ENCODE peak calls at places on chromosomes 4 and X, in seven cellular contexts. One of them, this sample, is unnamed.

GRCh38 chr4:186161138-186161537 is 30.2 kb upstream of the CYP4V2 start:
- DNase-seq in RPMI8226: peak
- DNase-seq in adrenal gland: no peak
- DNase-seq in lung: no peak
- DNase-seq in NCI-H1694 treated with DMSO at 0.1 percent for 48 hours: no peak
- DNase-seq in germinal center: no peak
- DNase-seq in activated T-helper 9 cell treated with anti-CD3 and anti-CD28 coated beads, Interleukin-2, amount 50 U/mL, for 16 hours: no peak
- DNase-seq in this sample: no peak

GRCh38 chr4:1928356-1929235 is 57.4 kb downstream of the NSD2 start:
- DNase-seq in NCI-H1694 treated with DMSO at 0.1 percent for 48 hours: no peak
- DNase-seq in lung: no peak
- DNase-seq in adrenal gland: no peak
- DNase-seq in germinal center: no peak
- DNase-seq in RPMI8226: no peak
- DNase-seq in activated T-helper 9 cell treated with anti-CD3 and anti-CD28 coated beads, Interleukin-2, amount 50 U/mL, for 16 hours: no peak
- DNase-seq in this sample: no peak

GRCh38 chr4:94410678-94411206 is 41.0 kb upstream of the PDLIM5 start:
- DNase-seq in adrenal gland: peak
- DNase-seq in germinal center: no peak
- DNase-seq in NCI-H1694 treated with DMSO at 0.1 percent for 48 hours: no peak
- DNase-seq in activated T-helper 9 cell treated with anti-CD3 and anti-CD28 coated beads, Interleukin-2, amount 50 U/mL, for 16 hours: no peak
- DNase-seq in RPMI8226: no peak
- DNase-seq in lung: no peak
- DNase-seq in this sample: peak

GRCh38 chr4:6435010-6435409 is 37.4 kb downstream of the PPP2R2C start:
- DNase-seq in RPMI8226: no peak
- DNase-seq in activated T-helper 9 cell treated with anti-CD3 and anti-CD28 coated beads, Interleukin-2, amount 50 U/mL, for 16 hours: no peak
- DNase-seq in germinal center: no peak
- DNase-seq in adrenal gland: no peak
- DNase-seq in lung: no peak
- DNase-seq in NCI-H1694 treated with DMSO at 0.1 percent for 48 hours: no peak
- DNase-seq in this sample: no peak

GRCh38 chr4:125714845-125715244 is 400.1 kb downstream of the FAT4 start:
- DNase-seq in adrenal gland: no peak
- DNase-seq in lung: no peak
- DNase-seq in NCI-H1694 treated with DMSO at 0.1 percent for 48 hours: no peak
- DNase-seq in germinal center: no peak
- DNase-seq in RPMI8226: no peak
- DNase-seq in activated T-helper 9 cell treated with anti-CD3 and anti-CD28 coated beads, Interleukin-2, amount 50 U/mL, for 16 hours: no peak
- DNase-seq in this sample: no peak

GRCh38 chrX:151073767-151074166 is 90.6 kb downstream of the HMGB3 start:
- DNase-seq in NCI-H1694 treated with DMSO at 0.1 percent for 48 hours: no peak
- DNase-seq in lung: no peak
- DNase-seq in RPMI8226: no peak
- DNase-seq in adrenal gland: no peak
- DNase-seq in activated T-helper 9 cell treated with anti-CD3 and anti-CD28 coated beads, Interleukin-2, amount 50 U/mL, for 16 hours: no peak
- DNase-seq in germinal center: no peak
- DNase-seq in this sample: no peak

GRCh38 chr4:103934178-103934789 is 214.5 kb upstream of the TACR3 start:
- DNase-seq in RPMI8226: peak
- DNase-seq in adrenal gland: peak
- DNase-seq in NCI-H1694 treated with DMSO at 0.1 percent for 48 hours: peak
- DNase-seq in activated T-helper 9 cell treated with anti-CD3 and anti-CD28 coated beads, Interleukin-2, amount 50 U/mL, for 16 hours: no peak
- DNase-seq in germinal center: peak
- DNase-seq in lung: no peak
- DNase-seq in this sample: no peak

GRCh38 chrX:39158801-39159657 is 357.8 kb downstream of the MID1IP1 start:
- DNase-seq in activated T-helper 9 cell treated with anti-CD3 and anti-CD28 coated beads, Interleukin-2, amount 50 U/mL, for 16 hours: no peak
- DNase-seq in NCI-H1694 treated with DMSO at 0.1 percent for 48 hours: peak
- DNase-seq in lung: peak
- DNase-seq in RPMI8226: peak
- DNase-seq in adrenal gland: peak
- DNase-seq in germinal center: no peak
- DNase-seq in this sample: no peak

GRCh38 chr4:766152-766515 is 59.8 kb downstream of the CPLX1 start:
- DNase-seq in NCI-H1694 treated with DMSO at 0.1 percent for 48 hours: no peak
- DNase-seq in germinal center: no peak
- DNase-seq in adrenal gland: peak
- DNase-seq in lung: no peak
- DNase-seq in activated T-helper 9 cell treated with anti-CD3 and anti-CD28 coated beads, Interleukin-2, amount 50 U/mL, for 16 hours: no peak
- DNase-seq in RPMI8226: no peak
- DNase-seq in this sample: no peak

GRCh38 chr4:82891728-82892466 is 944 bp upstream of the SEC31A start:
- DNase-seq in germinal center: no peak
- DNase-seq in activated T-helper 9 cell treated with anti-CD3 and anti-CD28 coated beads, Interleukin-2, amount 50 U/mL, for 16 hours: no peak
- DNase-seq in NCI-H1694 treated with DMSO at 0.1 percent for 48 hours: no peak
- DNase-seq in RPMI8226: no peak
- DNase-seq in lung: no peak
- DNase-seq in adrenal gland: no peak
- DNase-seq in this sample: no peak

GRCh38 chr4:157898836-157899605 is 273.8 kb downstream of the GASK1B start:
- DNase-seq in germinal center: no peak
- DNase-seq in lung: no peak
- DNase-seq in RPMI8226: no peak
- DNase-seq in activated T-helper 9 cell treated with anti-CD3 and anti-CD28 coated beads, Interleukin-2, amount 50 U/mL, for 16 hours: no peak
- DNase-seq in NCI-H1694 treated with DMSO at 0.1 percent for 48 hours: no peak
- DNase-seq in adrenal gland: no peak
- DNase-seq in this sample: no peak

GRCh38 chrX:11446331-11446730 is 153.1 kb downstream of the AMELX start:
- DNase-seq in RPMI8226: no peak
- DNase-seq in lung: no peak
- DNase-seq in adrenal gland: no peak
- DNase-seq in germinal center: no peak
- DNase-seq in activated T-helper 9 cell treated with anti-CD3 and anti-CD28 coated beads, Interleukin-2, amount 50 U/mL, for 16 hours: no peak
- DNase-seq in NCI-H1694 treated with DMSO at 0.1 percent for 48 hours: no peak
- DNase-seq in this sample: no peak

GRCh38 chr4:113835005-113835404 is 73.5 kb upstream of the CAMK2D start:
- DNase-seq in RPMI8226: no peak
- DNase-seq in lung: no peak
- DNase-seq in activated T-helper 9 cell treated with anti-CD3 and anti-CD28 coated beads, Interleukin-2, amount 50 U/mL, for 16 hours: no peak
- DNase-seq in germinal center: no peak
- DNase-seq in NCI-H1694 treated with DMSO at 0.1 percent for 48 hours: no peak
- DNase-seq in adrenal gland: no peak
- DNase-seq in this sample: no peak

GRCh38 chr4:1472148-1472797 is 66.0 kb upstream of the NKX1-1 start:
- DNase-seq in NCI-H1694 treated with DMSO at 0.1 percent for 48 hours: no peak
- DNase-seq in adrenal gland: no peak
- DNase-seq in germinal center: no peak
- DNase-seq in lung: no peak
- DNase-seq in RPMI8226: no peak
- DNase-seq in activated T-helper 9 cell treated with anti-CD3 and anti-CD28 coated beads, Interleukin-2, amount 50 U/mL, for 16 hours: no peak
- DNase-seq in this sample: no peak

GRCh38 chr4:160021870-160022269 is 919.0 kb downstream of the RAPGEF2 start:
- DNase-seq in germinal center: no peak
- DNase-seq in lung: no peak
- DNase-seq in RPMI8226: no peak
- DNase-seq in activated T-helper 9 cell treated with anti-CD3 and anti-CD28 coated beads, Interleukin-2, amount 50 U/mL, for 16 hours: no peak
- DNase-seq in adrenal gland: no peak
- DNase-seq in NCI-H1694 treated with DMSO at 0.1 percent for 48 hours: no peak
- DNase-seq in this sample: no peak

GRCh38 chr4:184348311-184349233 is 125.8 kb downstream of the IRF2 start:
- DNase-seq in germinal center: no peak
- DNase-seq in activated T-helper 9 cell treated with anti-CD3 and anti-CD28 coated beads, Interleukin-2, amount 50 U/mL, for 16 hours: no peak
- DNase-seq in adrenal gland: peak
- DNase-seq in lung: peak
- DNase-seq in RPMI8226: no peak
- DNase-seq in NCI-H1694 treated with DMSO at 0.1 percent for 48 hours: no peak
- DNase-seq in this sample: peak

GRCh38 chr4:48112017-48112667 is 21.9 kb downstream of the TXK start:
- DNase-seq in adrenal gland: no peak
- DNase-seq in germinal center: no peak
- DNase-seq in lung: no peak
- DNase-seq in activated T-helper 9 cell treated with anti-CD3 and anti-CD28 coated beads, Interleukin-2, amount 50 U/mL, for 16 hours: no peak
- DNase-seq in RPMI8226: no peak
- DNase-seq in NCI-H1694 treated with DMSO at 0.1 percent for 48 hours: no peak
- DNase-seq in this sample: no peak

GRCh38 chrX:45771560-45772340 is 571.1 kb upstream of the DIPK2B start:
- DNase-seq in NCI-H1694 treated with DMSO at 0.1 percent for 48 hours: no peak
- DNase-seq in adrenal gland: peak
- DNase-seq in RPMI8226: peak
- DNase-seq in lung: no peak
- DNase-seq in activated T-helper 9 cell treated with anti-CD3 and anti-CD28 coated beads, Interleukin-2, amount 50 U/mL, for 16 hours: peak
- DNase-seq in germinal center: peak
- DNase-seq in this sample: no peak

GRCh38 chr4:184649971-184650855 is 675 bp downstream of the PRIMPOL start:
- DNase-seq in germinal center: no peak
- DNase-seq in lung: no peak
- DNase-seq in activated T-helper 9 cell treated with anti-CD3 and anti-CD28 coated beads, Interleukin-2, amount 50 U/mL, for 16 hours: no peak
- DNase-seq in RPMI8226: peak
- DNase-seq in adrenal gland: peak
- DNase-seq in NCI-H1694 treated with DMSO at 0.1 percent for 48 hours: no peak
- DNase-seq in this sample: no peak

GRCh38 chr4:120692964-120693363 is 229.6 kb downstream of the PRDM5 start:
- DNase-seq in activated T-helper 9 cell treated with anti-CD3 and anti-CD28 coated beads, Interleukin-2, amount 50 U/mL, for 16 hours: no peak
- DNase-seq in adrenal gland: peak
- DNase-seq in germinal center: no peak
- DNase-seq in RPMI8226: no peak
- DNase-seq in NCI-H1694 treated with DMSO at 0.1 percent for 48 hours: no peak
- DNase-seq in lung: no peak
- DNase-seq in this sample: no peak

GRCh38 chr4:138334346-138335016 is 92.3 kb upstream of the SLC7A11 start:
- DNase-seq in NCI-H1694 treated with DMSO at 0.1 percent for 48 hours: no peak
- DNase-seq in activated T-helper 9 cell treated with anti-CD3 and anti-CD28 coated beads, Interleukin-2, amount 50 U/mL, for 16 hours: no peak
- DNase-seq in adrenal gland: no peak
- DNase-seq in RPMI8226: no peak
- DNase-seq in lung: no peak
- DNase-seq in germinal center: no peak
- DNase-seq in this sample: no peak

GRCh38 chr4:64718091-64718490 is 308.8 kb upstream of the TECRL start:
- DNase-seq in NCI-H1694 treated with DMSO at 0.1 percent for 48 hours: peak
- DNase-seq in adrenal gland: no peak
- DNase-seq in activated T-helper 9 cell treated with anti-CD3 and anti-CD28 coated beads, Interleukin-2, amount 50 U/mL, for 16 hours: no peak
- DNase-seq in germinal center: no peak
- DNase-seq in RPMI8226: no peak
- DNase-seq in lung: no peak
- DNase-seq in this sample: no peak

GRCh38 chrX:12118134-12118533 is 20.1 kb upstream of the FRMPD4 start:
- DNase-seq in germinal center: no peak
- DNase-seq in NCI-H1694 treated with DMSO at 0.1 percent for 48 hours: no peak
- DNase-seq in activated T-helper 9 cell treated with anti-CD3 and anti-CD28 coated beads, Interleukin-2, amount 50 U/mL, for 16 hours: no peak
- DNase-seq in lung: no peak
- DNase-seq in RPMI8226: no peak
- DNase-seq in adrenal gland: no peak
- DNase-seq in this sample: no peak

GRCh38 chr4:57554693-57555092 is 444.5 kb upstream of the IGFBP7 start:
- DNase-seq in RPMI8226: no peak
- DNase-seq in adrenal gland: no peak
- DNase-seq in germinal center: no peak
- DNase-seq in activated T-helper 9 cell treated with anti-CD3 and anti-CD28 coated beads, Interleukin-2, amount 50 U/mL, for 16 hours: no peak
- DNase-seq in NCI-H1694 treated with DMSO at 0.1 percent for 48 hours: no peak
- DNase-seq in lung: no peak
- DNase-seq in this sample: no peak

GRCh38 chr4:183249854-183250253 is 70.2 kb downstream of the CLDN22 start:
- DNase-seq in RPMI8226: peak
- DNase-seq in lung: no peak
- DNase-seq in adrenal gland: peak
- DNase-seq in NCI-H1694 treated with DMSO at 0.1 percent for 48 hours: no peak
- DNase-seq in activated T-helper 9 cell treated with anti-CD3 and anti-CD28 coated beads, Interleukin-2, amount 50 U/mL, for 16 hours: no peak
- DNase-seq in germinal center: no peak
- DNase-seq in this sample: no peak

GRCh38 chrX:53071604-53072417 is 10.4 kb upstream of the TSPYL2 start:
- DNase-seq in RPMI8226: peak
- DNase-seq in NCI-H1694 treated with DMSO at 0.1 percent for 48 hours: peak
- DNase-seq in adrenal gland: peak
- DNase-seq in activated T-helper 9 cell treated with anti-CD3 and anti-CD28 coated beads, Interleukin-2, amount 50 U/mL, for 16 hours: peak
- DNase-seq in lung: peak
- DNase-seq in germinal center: peak
- DNase-seq in this sample: peak

GRCh38 chr4:4618846-4619245 is 77.0 kb upstream of the STX18 start:
- DNase-seq in RPMI8226: no peak
- DNase-seq in NCI-H1694 treated with DMSO at 0.1 percent for 48 hours: no peak
- DNase-seq in lung: no peak
- DNase-seq in adrenal gland: no peak
- DNase-seq in activated T-helper 9 cell treated with anti-CD3 and anti-CD28 coated beads, Interleukin-2, amount 50 U/mL, for 16 hours: no peak
- DNase-seq in germinal center: no peak
- DNase-seq in this sample: no peak

GRCh38 chrX:46777971-46778810 is 19.3 kb upstream of the SLC9A7 start:
- DNase-seq in adrenal gland: peak
- DNase-seq in NCI-H1694 treated with DMSO at 0.1 percent for 48 hours: no peak
- DNase-seq in activated T-helper 9 cell treated with anti-CD3 and anti-CD28 coated beads, Interleukin-2, amount 50 U/mL, for 16 hours: no peak
- DNase-seq in germinal center: no peak
- DNase-seq in lung: no peak
- DNase-seq in RPMI8226: no peak
- DNase-seq in this sample: no peak

GRCh38 chr4:8391972-8392371 is 48.6 kb downstream of the ACOX3 start:
- DNase-seq in lung: peak
- DNase-seq in RPMI8226: no peak
- DNase-seq in germinal center: peak
- DNase-seq in adrenal gland: peak
- DNase-seq in activated T-helper 9 cell treated with anti-CD3 and anti-CD28 coated beads, Interleukin-2, amount 50 U/mL, for 16 hours: no peak
- DNase-seq in NCI-H1694 treated with DMSO at 0.1 percent for 48 hours: peak
- DNase-seq in this sample: no peak

GRCh38 chr4:150591904-150592303 is 10.0 kb downstream of the MAB21L2 start:
- DNase-seq in NCI-H1694 treated with DMSO at 0.1 percent for 48 hours: no peak
- DNase-seq in RPMI8226: no peak
- DNase-seq in adrenal gland: no peak
- DNase-seq in germinal center: no peak
- DNase-seq in activated T-helper 9 cell treated with anti-CD3 and anti-CD28 coated beads, Interleukin-2, amount 50 U/mL, for 16 hours: no peak
- DNase-seq in lung: no peak
- DNase-seq in this sample: no peak

GRCh38 chr4:25755911-25756310 is 100.3 kb downstream of the SLC34A2 start:
- DNase-seq in adrenal gland: no peak
- DNase-seq in RPMI8226: no peak
- DNase-seq in lung: no peak
- DNase-seq in NCI-H1694 treated with DMSO at 0.1 percent for 48 hours: no peak
- DNase-seq in germinal center: no peak
- DNase-seq in activated T-helper 9 cell treated with anti-CD3 and anti-CD28 coated beads, Interleukin-2, amount 50 U/mL, for 16 hours: no peak
- DNase-seq in this sample: no peak

GRCh38 chr4:169079942-169080827 is 70.1 kb upstream of the CBR4 start:
- DNase-seq in adrenal gland: peak
- DNase-seq in activated T-helper 9 cell treated with anti-CD3 and anti-CD28 coated beads, Interleukin-2, amount 50 U/mL, for 16 hours: no peak
- DNase-seq in RPMI8226: peak
- DNase-seq in lung: no peak
- DNase-seq in NCI-H1694 treated with DMSO at 0.1 percent for 48 hours: no peak
- DNase-seq in germinal center: peak
- DNase-seq in this sample: peak

GRCh38 chr4:7862561-7863200 is 77.0 kb downstream of the AFAP1 start:
- DNase-seq in RPMI8226: no peak
- DNase-seq in NCI-H1694 treated with DMSO at 0.1 percent for 48 hours: no peak
- DNase-seq in activated T-helper 9 cell treated with anti-CD3 and anti-CD28 coated beads, Interleukin-2, amount 50 U/mL, for 16 hours: no peak
- DNase-seq in lung: no peak
- DNase-seq in germinal center: no peak
- DNase-seq in adrenal gland: no peak
- DNase-seq in this sample: no peak

GRCh38 chrX:107773206-107773605 is 2.4 kb downstream of the TSC22D3 start:
- DNase-seq in adrenal gland: peak
- DNase-seq in NCI-H1694 treated with DMSO at 0.1 percent for 48 hours: no peak
- DNase-seq in RPMI8226: no peak
- DNase-seq in lung: no peak
- DNase-seq in activated T-helper 9 cell treated with anti-CD3 and anti-CD28 coated beads, Interleukin-2, amount 50 U/mL, for 16 hours: no peak
- DNase-seq in germinal center: no peak
- DNase-seq in this sample: no peak

GRCh38 chr4:169902658-169903345 is 123.4 kb downstream of the MFAP3L start:
- DNase-seq in activated T-helper 9 cell treated with anti-CD3 and anti-CD28 coated beads, Interleukin-2, amount 50 U/mL, for 16 hours: no peak
- DNase-seq in NCI-H1694 treated with DMSO at 0.1 percent for 48 hours: no peak
- DNase-seq in adrenal gland: no peak
- DNase-seq in lung: no peak
- DNase-seq in germinal center: no peak
- DNase-seq in RPMI8226: no peak
- DNase-seq in this sample: no peak

GRCh38 chr4:44674471-44674870 is 3.7 kb upstream of the GUF1 start:
- DNase-seq in activated T-helper 9 cell treated with anti-CD3 and anti-CD28 coated beads, Interleukin-2, amount 50 U/mL, for 16 hours: no peak
- DNase-seq in adrenal gland: no peak
- DNase-seq in germinal center: no peak
- DNase-seq in NCI-H1694 treated with DMSO at 0.1 percent for 48 hours: no peak
- DNase-seq in RPMI8226: no peak
- DNase-seq in lung: no peak
- DNase-seq in this sample: no peak

GRCh38 chr4:161714022-161714751 is 449.6 kb downstream of the FSTL5 start:
- DNase-seq in activated T-helper 9 cell treated with anti-CD3 and anti-CD28 coated beads, Interleukin-2, amount 50 U/mL, for 16 hours: no peak
- DNase-seq in lung: no peak
- DNase-seq in germinal center: no peak
- DNase-seq in RPMI8226: no peak
- DNase-seq in adrenal gland: no peak
- DNase-seq in NCI-H1694 treated with DMSO at 0.1 percent for 48 hours: no peak
- DNase-seq in this sample: no peak

GRCh38 chr4:147019061-147019460 is 73.4 kb upstream of the TTC29 start:
- DNase-seq in NCI-H1694 treated with DMSO at 0.1 percent for 48 hours: no peak
- DNase-seq in lung: peak
- DNase-seq in adrenal gland: peak
- DNase-seq in germinal center: peak
- DNase-seq in activated T-helper 9 cell treated with anti-CD3 and anti-CD28 coated beads, Interleukin-2, amount 50 U/mL, for 16 hours: peak
- DNase-seq in RPMI8226: peak
- DNase-seq in this sample: peak